ENCODE peak calls at places on chromosomes 13 and 19, in four cellular contexts. T, M, Q and C are unnamed samples.

GRCh38 chr13:101152184-101152583 is 264.1 kb downstream of the NALCN start:
- DNase-seq in M (no peak), T (no peak), Q (no peak), C (no peak)

GRCh38 chr13:112814905-112815585 is 125.2 kb downstream of the ATP11A start:
- DNase-seq in Q (no peak), T (no peak), M (no peak), C (no peak)

GRCh38 chr19:11191273-11191755 is 6.0 kb downstream of the KANK2 start:
- DNase-seq in Q (peak; percentile 88), M (peak; percentile 79), T (no peak), C (peak; percentile 50)

GRCh38 chr19:50039968-50040367 is 14.2 kb downstream of the ZNF473 start:
- DNase-seq in Q (no peak), M (no peak), T (no peak), C (no peak)

GRCh38 chr13:30552567-30552966 is 65.2 kb upstream of the USPL1 start:
- DNase-seq in M (no peak), Q (no peak), T (no peak), C (no peak)

GRCh38 chr13:99370476-99371272 is 63.5 kb upstream of the GPR183 start:
- DNase-seq in M (no peak), Q (no peak), T (no peak), C (no peak)

GRCh38 chr19:36213793-36214387 is 575 bp downstream of the ZNF565 start:
- DNase-seq in M (peak; percentile 19), T (no peak), Q (no peak), C (no peak)

GRCh38 chr13:43221611-43222010 is 198.2 kb downstream of the DNAJC15 start:
- DNase-seq in M (no peak), Q (no peak), T (no peak), C (no peak)

GRCh38 chr19:50435627-50436026 is 2.9 kb downstream of the MYBPC2 start:
- DNase-seq in T (no peak), Q (no peak), M (no peak), C (no peak)

GRCh38 chr13:95474992-95475391 is 77.5 kb upstream of the CLDN10 start:
- DNase-seq in T (no peak), M (no peak), Q (no peak), C (no peak)

GRCh38 chr13:21853779-21854178 is 182.9 kb downstream of the FGF9 start:
- DNase-seq in Q (no peak), M (no peak), T (no peak), C (no peak)

GRCh38 chr19:3440082-3440481 is 40.2 kb downstream of the SMIM24 start:
- DNase-seq in T (no peak), Q (no peak), M (no peak), C (peak; percentile 68)

GRCh38 chr19:13079542-13079986 is 23.1 kb downstream of the LYL1 start:
- DNase-seq in Q (no peak), M (no peak), T (no peak), C (no peak)

GRCh38 chr13:104534847-104535246 is 1468.6 kb upstream of the SLC10A2 start:
- DNase-seq in Q (no peak), T (peak; percentile 9), M (no peak), C (no peak)

GRCh38 chr19:33403973-33404304 is 30.4 kb downstream of the CEBPG start:
- DNase-seq in Q (no peak), T (no peak), M (no peak), C (no peak)

GRCh38 chr13:50685491-50685890 is 158.0 kb downstream of the DLEU7 start:
- DNase-seq in M (peak; percentile 71), T (no peak), Q (no peak), C (peak; percentile 40)

GRCh38 chr13:50224534-50224933 is 209.3 kb downstream of the KCNRG start:
- DNase-seq in T (no peak), Q (no peak), M (no peak), C (peak; percentile 80)

GRCh38 chr19:2888739-2889224 is 11.9 kb upstream of the ZNF57 start:
- DNase-seq in T (no peak), Q (no peak), M (no peak), C (peak; percentile 83)

GRCh38 chr19:56764296-56764695 is 76.2 kb downstream of the PEG3 start:
- DNase-seq in T (no peak), Q (no peak), M (no peak), C (no peak)

GRCh38 chr13:19587635-19588300 is 26.4 kb upstream of the TPTE2 start:
- DNase-seq in Q (no peak), M (no peak), T (no peak), C (peak; percentile 81)

GRCh38 chr13:84645196-84646071 is 763.2 kb upstream of the SLITRK1 start:
- DNase-seq in Q (no peak), M (no peak), T (no peak), C (no peak)

GRCh38 chr19:5369962-5370367 is 29.4 kb upstream of the PTPRS start:
- DNase-seq in M (no peak), Q (no peak), T (peak; percentile 33), C (peak; percentile 34)

GRCh38 chr13:50197705-50198104 is 182.5 kb downstream of the KCNRG start:
- DNase-seq in M (no peak), Q (no peak), T (no peak), C (no peak)

GRCh38 chr19:29944415-29945012 is 2.5 kb downstream of the URI1 start:
- DNase-seq in T (no peak), Q (no peak), M (no peak), C (peak; percentile 32)
- H3K4me3 ChIP-seq in T (no peak overlapping the region), Q (no peak overlapping the region), M (no peak overlapping the region), C (peak overlapping the region; percentile 3)

DNA sequence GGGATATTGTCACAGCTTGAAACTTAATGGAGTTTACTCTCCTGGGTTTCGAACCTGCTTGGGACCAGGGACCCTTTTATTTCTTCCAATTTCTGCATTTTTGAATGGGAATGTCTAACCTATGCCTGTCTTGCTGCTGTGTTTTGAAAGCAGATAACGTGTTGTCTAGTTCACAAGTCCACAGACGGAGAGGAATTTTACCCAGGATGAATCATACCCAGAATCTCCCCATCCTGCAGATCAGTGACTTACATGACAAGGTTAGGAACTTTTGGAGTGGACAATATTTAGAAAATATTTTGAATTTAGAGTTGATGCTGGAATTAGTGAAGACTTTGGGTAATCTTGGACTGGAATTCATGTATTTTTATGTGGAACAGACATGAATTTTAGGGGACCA is 68.6 kb upstream of the RFXAP start:
- DNase-seq in T (no peak), Q (no peak), M (no peak), C (no peak)
- TF ChIP-seq CTCF in T (no peak), Q (no peak), M (no peak), C (no peak)

DNA sequence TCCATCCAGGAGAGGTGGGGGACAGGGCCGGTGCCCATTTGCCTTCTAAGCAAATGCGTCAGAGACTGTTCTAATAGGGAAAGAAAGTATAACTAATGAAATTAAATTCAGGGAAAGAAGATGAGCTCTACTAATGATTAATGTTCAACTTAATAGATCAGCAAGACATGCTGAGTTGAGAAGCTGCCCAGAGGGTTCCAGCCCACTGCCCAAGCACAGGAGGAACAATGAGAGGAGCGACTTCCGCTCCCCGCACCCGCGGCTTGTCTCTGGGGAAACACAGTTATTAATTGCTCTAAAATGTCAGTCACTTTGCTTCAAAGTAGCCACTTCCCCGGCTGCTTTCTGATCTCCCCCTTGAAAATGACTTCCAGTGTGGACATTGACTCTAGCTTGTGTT is 331.3 kb downstream of the UQCRFS1 start:
- DNase-seq in Q (no peak), M (no peak), T (no peak), C (peak; percentile 37)
- H3K4me3 ChIP-seq in Q (no peak overlapping the region), M (no peak overlapping the region), T (no peak overlapping the region), C (no peak overlapping the region)

GRCh38 chr13:107202371-107203023 is 634.6 kb upstream of the ARGLU1 start:
- DNase-seq in T (no peak), M (peak; percentile 56), Q (no peak), C (no peak)

GRCh38 chr13:107205318-107206112 is 637.6 kb upstream of the ARGLU1 start:
- DNase-seq in T (peak; percentile 10), Q (no peak), M (peak; percentile 28), C (peak; percentile 66)

GRCh38 chr13:107200491-107200890 is 632.6 kb upstream of the ARGLU1 start:
- DNase-seq in Q (no peak), T (no peak), M (no peak), C (no peak)

GRCh38 chr13:107208889-107209288 is 641.0 kb upstream of the ARGLU1 start:
- DNase-seq in M (no peak), T (no peak), Q (no peak), C (no peak)

DNA sequence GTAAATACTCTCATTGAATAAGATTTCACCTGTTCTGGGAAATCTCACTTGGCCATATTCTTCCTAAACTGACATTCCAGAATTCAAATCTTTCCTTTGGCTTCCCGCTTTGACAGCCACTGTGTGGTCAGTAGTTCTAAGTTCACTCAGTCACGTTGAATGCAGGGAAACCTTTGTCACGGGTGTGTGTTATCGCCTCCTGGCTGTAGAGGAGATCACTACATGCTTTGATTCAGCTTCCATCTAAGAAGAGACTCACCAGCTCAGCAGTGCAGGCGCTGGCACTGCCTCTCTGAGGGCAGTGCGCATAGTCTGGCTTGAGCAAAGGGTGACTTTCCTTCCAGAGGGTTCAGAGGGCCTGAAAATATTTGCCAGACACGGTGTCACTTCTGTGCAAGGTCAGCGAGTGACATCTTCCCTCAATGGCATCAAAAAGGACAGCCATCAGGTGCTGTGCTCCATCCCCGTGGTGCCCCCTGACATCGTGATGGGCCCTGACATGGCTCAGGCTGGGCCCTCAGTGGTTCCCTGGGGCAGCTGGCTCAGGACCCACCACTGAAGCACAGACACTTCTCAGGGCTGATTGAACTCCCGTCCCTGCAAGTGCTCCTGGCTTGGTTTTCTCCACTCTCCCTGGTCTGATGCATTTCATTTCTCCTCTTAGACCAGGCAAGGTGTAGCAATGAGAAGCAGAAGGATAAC is 635.4 kb upstream of the ARGLU1 start:
- DNase-seq in Q (no peak), T (peak; percentile 19), M (no peak), C (peak; percentile 19)
- TF ChIP-seq CTCF in Q (no peak), T (peak; percentile 52), M (no peak), C (peak; percentile 43)

DNA sequence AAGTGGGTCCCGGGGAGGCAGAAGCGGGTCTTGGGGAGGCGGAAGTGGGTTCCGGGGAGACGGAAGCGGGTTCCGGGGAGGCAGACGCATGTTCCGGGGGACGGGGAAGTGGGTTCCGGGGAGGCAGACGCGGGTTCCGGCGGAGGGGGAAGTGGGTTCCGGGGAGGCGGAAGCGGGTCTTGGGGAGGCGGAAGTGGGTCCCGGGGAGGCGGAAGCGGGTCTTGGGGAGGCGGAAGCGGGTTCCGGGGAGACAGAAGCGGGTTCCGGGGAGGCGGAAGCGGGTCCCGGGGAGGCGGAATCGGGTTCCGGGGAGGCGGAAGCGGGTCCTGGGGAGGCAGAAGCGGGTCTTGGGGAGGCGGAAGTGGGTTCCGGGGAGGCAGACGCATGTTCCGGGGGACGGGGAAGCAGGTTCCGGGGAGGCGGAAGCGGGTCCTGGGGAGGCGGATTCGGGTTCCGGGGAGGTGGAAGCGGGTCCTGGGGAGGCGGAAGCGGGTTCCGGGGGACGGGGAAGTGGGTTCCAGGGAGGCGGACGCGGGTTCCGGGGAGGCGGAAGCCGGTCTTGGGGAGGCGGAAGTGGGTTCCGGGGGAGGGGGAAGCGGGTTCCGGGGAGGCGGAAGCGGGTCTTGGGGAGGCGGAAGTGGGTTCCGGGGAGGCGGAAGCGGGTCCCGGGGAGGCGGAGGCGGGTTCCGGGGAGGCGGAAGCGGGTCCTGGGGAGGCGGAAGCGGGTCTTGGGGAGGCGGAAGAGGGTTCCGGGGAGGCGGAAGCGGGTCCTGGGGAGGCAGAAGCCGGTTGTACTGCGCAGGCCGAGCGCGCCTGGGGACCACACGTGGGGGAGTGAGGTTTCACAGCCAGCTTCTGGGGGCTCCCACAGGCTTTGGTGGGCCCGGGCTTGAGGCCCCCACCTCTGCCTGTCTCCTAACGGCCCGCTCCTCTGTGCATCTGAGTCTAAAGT is 2.5 kb downstream of the SHC2 start:
- DNase-seq in T (no peak), Q (no peak), M (no peak), C (no peak)
- H3K4me3 ChIP-seq in T (no peak overlapping the region), Q (no peak overlapping the region), M (no peak overlapping the region), C (no peak overlapping the region)

GRCh38 chr13:110715395-110716234 is 2.1 kb downstream of the ING1 start:
- DNase-seq in T (peak; percentile 97), M (peak; percentile 99), Q (peak; percentile 99), C (peak; percentile 99)
- TF ChIP-seq CTCF in T (no peak), M (no peak), Q (no peak), C (peak; percentile 14)